ENCODE peak calls at places on chromosomes 5 and 9, in four cellular contexts. G, S, A and H are unnamed samples.

GRCh38 chr5:181235323-181235688 is 8.4 kb downstream of the RACK1 start:
- DNase-seq in S (no peak), A (no peak), G (no peak), H (no peak)

GRCh38 chr9:33162721-33163311 is 4.3 kb downstream of the B4GALT1 start:
- DNase-seq in A (peak; percentile 76), S (no peak), G (no peak), H (no peak)

GRCh38 chr9:122900791-122901190 is 4.4 kb downstream of the RC3H2 start:
- DNase-seq in G (no peak), S (no peak), A (no peak), H (no peak)

GRCh38 chr5:92885950-92886349 is 695.1 kb downstream of the NR2F1-AS1 start:
- DNase-seq in A (peak; percentile 53), S (no peak), G (no peak), H (peak; percentile 23)

GRCh38 chr5:32390819-32391591 is 53.5 kb downstream of the ZFR start:
- DNase-seq in S (no peak), A (peak; percentile 74), G (peak; percentile 7), H (no peak)

GRCh38 chr9:8660383-8660782 is 860.8 kb upstream of the DMAC1 start:
- DNase-seq in G (no peak), S (no peak), A (no peak), H (no peak)

GRCh38 chr5:158821321-158821720 is 278.4 kb downstream of the EBF1 start:
- DNase-seq in A (no peak), G (no peak), S (no peak), H (no peak)

GRCh38 chr9:69945671-69946141 is 97.9 kb upstream of the MAMDC2 start:
- DNase-seq in S (no peak), A (no peak), G (no peak), H (no peak)

GRCh38 chr9:116646661-116647514 is 40.2 kb upstream of the TRIM32 start:
- DNase-seq in S (peak; percentile 9), A (peak; percentile 37), G (peak; percentile 24), H (peak; percentile 44)

GRCh38 chr5:136016945-136017530 is 11.8 kb upstream of the TGFBI start:
- DNase-seq in G (peak; percentile 98), A (no peak), S (no peak), H (no peak)

GRCh38 chr5:164746723-164747122 is 1241.3 kb downstream of the MAT2B start:
- DNase-seq in A (no peak), G (no peak), S (no peak), H (no peak)

GRCh38 chr5:142894749-142895148 is 124.6 kb downstream of the ARHGAP26 start:
- DNase-seq in A (peak; percentile 25), G (no peak), S (no peak), H (no peak)

GRCh38 chr5:179795049-179795862 is 1.5 kb downstream of the LTC4S start:
- DNase-seq in S (no peak), G (no peak), A (no peak), H (no peak)

GRCh38 chr5:36875051-36875788 is 1.3 kb upstream of the NIPBL start:
- DNase-seq in G (no peak), A (peak; percentile 13), S (peak; percentile 36), H (no peak)

GRCh38 chr5:159975462-159976019 is 33.4 kb upstream of the TTC1 start:
- DNase-seq in S (no peak), G (peak; percentile 41), A (peak; percentile 6), H (no peak)

GRCh38 chr9:137748311-137748710 is 129.3 kb upstream of the CACNA1B start:
- DNase-seq in G (no peak), S (no peak), A (no peak), H (no peak)

GRCh38 chr9:92308893-92309292 is 15.4 kb upstream of the IARS1 start:
- DNase-seq in G (no peak), S (no peak), A (no peak), H (no peak)

GRCh38 chr5:79853676-79854418 is 137.2 kb downstream of the MTX3 start:
- DNase-seq in G (peak; percentile 48), A (peak; percentile 3), S (no peak), H (no peak)

GRCh38 chr9:113222482-113222841 is 1.1 kb downstream of the SLC31A1 start:
- DNase-seq in G (no peak), S (peak; percentile 77), A (peak; percentile 74), H (no peak)

GRCh38 chr9:135661801-135662560 is 1.1 kb upstream of the LCN9 start:
- DNase-seq in S (no peak), A (no peak), G (no peak), H (no peak)

GRCh38 chr5:14665949-14666741 is 1.6 kb downstream of the OTULIN start:
- DNase-seq in S (no peak), A (peak; percentile 41), G (no peak), H (no peak)

GRCh38 chr5:31271567-31271966 is 78.1 kb downstream of the CDH6 start:
- DNase-seq in A (no peak), S (no peak), G (no peak), H (no peak)

GRCh38 chr5:17343675-17344074 is 126.2 kb downstream of the BASP1 start:
- DNase-seq in A (no peak), G (peak; percentile 2), S (no peak), H (no peak)

GRCh38 chr5:40755093-40755406 is 711 bp downstream of the TTC33 start:
- DNase-seq in G (peak; percentile 59), S (peak; percentile 61), A (peak; percentile 66), H (peak; percentile 38)

GRCh38 chr9:96219615-96220257 is 82.2 kb downstream of the HSD17B3 start:
- DNase-seq in S (peak; percentile 75), G (no peak), A (no peak), H (no peak)

GRCh38 chr9:127561491-127562270 is 50.4 kb upstream of the STXBP1 start:
- DNase-seq in G (peak; percentile 97), S (peak; percentile 75), A (no peak), H (peak; percentile 84)

GRCh38 chr9:6818292-6818922 is 60.6 kb downstream of the KDM4C start:
- DNase-seq in G (no peak), S (no peak), A (no peak), H (peak; percentile 11)

GRCh38 chr5:41433552-41434181 is 76.7 kb downstream of the PLCXD3 start:
- DNase-seq in S (no peak), G (no peak), A (no peak), H (no peak)

GRCh38 chr9:33025572-33026347 is 687 bp downstream of the DNAJA1 start:
- DNase-seq in A (peak; percentile 73), G (no peak), S (peak; percentile 66), H (no peak)

GRCh38 chr5:119031905-119032304 is 39.0 kb upstream of the DMXL1 start:
- DNase-seq in G (peak; percentile 34), S (peak; percentile 24), A (no peak), H (no peak)

GRCh38 chr9:38146844-38147243 is 77.8 kb upstream of the SHB start:
- DNase-seq in A (no peak), G (no peak), S (no peak), H (no peak)

GRCh38 chr5:149651686-149652085 is 70.4 kb downstream of the ARHGEF37 start:
- DNase-seq in A (no peak), S (no peak), G (no peak), H (no peak)

GRCh38 chr5:172186114-172186695 is 1.8 kb downstream of the STK10 start:
- DNase-seq in A (no peak), G (no peak), S (no peak), H (no peak)

GRCh38 chr5:172188033-172188892 is at the start of gene STK10:
- DNase-seq in S (peak; percentile 88), A (peak; percentile 80), G (peak; percentile 75), H (peak; percentile 71)

GRCh38 chr5:172185096-172185461 is 2.9 kb downstream of the STK10 start:
- DNase-seq in S (no peak), G (no peak), A (no peak), H (no peak)

GRCh38 chr5:172188893-172189692 is 1.1 kb upstream of the STK10 start:
- DNase-seq in G (no peak), A (no peak), S (no peak), H (no peak)

GRCh38 chr5:172187118-172188032 is 649 bp downstream of the STK10 start:
- DNase-seq in G (peak; percentile 26), S (peak; percentile 42), A (peak; percentile 44), H (no peak)
- TF ChIP-seq YY1 in G (no peak), S (no peak), A (no peak), H (no peak)

GRCh38 chr9:77502568-77502967 is 145.6 kb downstream of the GNA14 start:
- DNase-seq in G (no peak), A (no peak), S (no peak), H (no peak)
- H3K4me3 ChIP-seq in G (no peak overlapping the region), A (no peak overlapping the region), S (no peak overlapping the region), H (no peak overlapping the region)

GRCh38 chr5:151215546-151215880 is 8.4 kb downstream of the CCDC69 start:
- DNase-seq in A (no peak), S (no peak), G (no peak), H (no peak)

GRCh38 chr5:151219138-151219537 is 4.8 kb downstream of the CCDC69 start:
- DNase-seq in G (no peak), S (no peak), A (no peak), H (no peak)

GRCh38 chr5:151219789-151220188 is 4.1 kb downstream of the CCDC69 start:
- DNase-seq in G (no peak), S (no peak), A (no peak), H (no peak)

GRCh38 chr5:151216781-151217180 is 7.1 kb downstream of the CCDC69 start:
- DNase-seq in S (no peak), A (no peak), G (no peak), H (no peak)

GRCh38 chr5:151218177-151218576 is 5.7 kb downstream of the CCDC69 start:
- DNase-seq in A (no peak), G (no peak), S (no peak), H (no peak)
- H3K9ac ChIP-seq in A (no peak overlapping the region), G (no peak overlapping the region), S (peak overlapping the region; percentile 24), H (no peak overlapping the region)

GRCh38 chr5:95762681-95763041 is 31.5 kb downstream of the RHOBTB3 start:
- DNase-seq in S (no peak), A (no peak), G (no peak), H (no peak)
- TF ChIP-seq YY1 in S (no peak), A (no peak), G (no peak), H (no peak)

DNA sequence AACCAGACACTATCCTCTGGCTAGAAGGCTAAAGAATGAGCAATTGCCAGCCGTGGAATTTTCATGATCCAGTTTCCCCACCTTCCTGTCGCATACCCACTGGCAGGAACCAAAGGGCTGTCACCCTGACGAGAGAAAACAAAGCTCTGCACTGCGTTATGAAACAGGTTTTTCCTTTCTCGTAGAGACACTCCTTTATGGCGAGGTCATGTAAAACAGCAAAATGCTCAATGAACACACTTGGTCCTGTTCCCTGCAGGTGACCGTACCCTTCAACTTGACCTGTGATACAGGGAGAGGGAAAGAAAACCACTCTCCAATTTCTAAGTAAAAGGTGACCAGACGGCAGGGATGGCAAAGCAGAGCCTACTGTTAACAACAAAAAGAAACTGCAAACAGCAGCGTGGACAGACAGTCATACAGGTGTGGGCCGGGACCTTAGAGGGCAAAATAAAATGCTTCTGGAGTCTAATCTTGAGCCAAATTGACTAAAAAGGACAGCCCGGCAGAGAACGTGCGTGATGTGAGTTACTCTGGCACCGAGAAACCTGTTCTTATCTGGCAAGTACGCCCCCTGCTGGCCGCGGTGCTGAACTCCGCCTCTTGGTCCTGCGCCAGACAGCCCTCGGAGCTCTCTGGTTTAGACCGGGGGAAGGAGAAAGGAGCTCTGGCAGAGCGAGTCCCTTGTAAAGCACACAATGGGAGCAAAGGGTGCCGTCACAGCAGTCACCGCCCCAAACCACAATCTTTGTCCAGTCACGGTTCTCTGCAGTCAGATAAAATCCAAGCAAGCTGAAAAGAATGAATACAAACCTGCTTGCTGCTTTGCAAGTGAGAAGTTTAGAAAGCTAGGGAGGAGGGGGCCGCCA is 98.9 kb downstream of the EFNA5 start:
- DNase-seq in S (peak; percentile 75), A (peak; percentile 66), G (peak; percentile 83), H (peak; percentile 83)
- H3K4me3 ChIP-seq in S (no peak overlapping the region), A (peak overlapping the region; percentile 39), G (peak overlapping the region; percentile 53), H (no peak overlapping the region)